ENCODE peak calls at places on chromosomes 2 and 18, in ten cellular contexts. One of them, this sample, is unnamed.
A peak's percentile ranks its signal among the peaks of the same experiment; 100 is the strongest.

GRCh38 chr2:96940026-96940601 is 46.3 kb downstream of the FAM178B start:
- DNase-seq in A549: no peak
- DNase-seq in SK-N-SH: no peak
- DNase-seq in tibial nerve: no peak
- DNase-seq in K562: no peak
- DNase-seq in stomach: no peak
- DNase-seq in suprapubic skin: no peak
- DNase-seq in sigmoid colon: no peak
- DNase-seq in ovary: no peak
- DNase-seq in H1: no peak
- DNase-seq in this sample: no peak

GRCh38 chr2:124318913-124319312 is 293.8 kb downstream of the CNTNAP5 start:
- DNase-seq in A549: no peak
- DNase-seq in SK-N-SH: no peak
- DNase-seq in tibial nerve: no peak
- DNase-seq in K562: no peak
- DNase-seq in stomach: no peak
- DNase-seq in suprapubic skin: no peak
- DNase-seq in sigmoid colon: no peak
- DNase-seq in ovary: no peak
- DNase-seq in H1: no peak
- DNase-seq in this sample: no peak

GRCh38 chr2:147345246-147345645 is 499.6 kb upstream of the ACVR2A start:
- DNase-seq in A549: no peak
- DNase-seq in SK-N-SH: no peak
- DNase-seq in tibial nerve: no peak
- DNase-seq in K562: no peak
- DNase-seq in stomach: no peak
- DNase-seq in suprapubic skin: no peak
- DNase-seq in sigmoid colon: no peak
- DNase-seq in ovary: no peak
- DNase-seq in H1: no peak
- DNase-seq in this sample: no peak

GRCh38 chr2:172525601-172526000 is 30.3 kb upstream of the PDK1 start:
- DNase-seq in A549: no peak
- DNase-seq in SK-N-SH: no peak
- DNase-seq in tibial nerve: no peak
- DNase-seq in K562: no peak
- DNase-seq in stomach: no peak
- DNase-seq in suprapubic skin: no peak
- DNase-seq in sigmoid colon: no peak
- DNase-seq in ovary: no peak
- DNase-seq in H1: no peak
- DNase-seq in this sample: no peak

GRCh38 chr2:77398970-77399369 is 123.2 kb downstream of the LRRTM4 start:
- DNase-seq in A549: no peak
- DNase-seq in SK-N-SH: no peak
- DNase-seq in tibial nerve: no peak
- DNase-seq in K562: no peak
- DNase-seq in stomach: no peak
- DNase-seq in suprapubic skin: no peak
- DNase-seq in sigmoid colon: no peak
- DNase-seq in ovary: no peak
- DNase-seq in H1: no peak
- DNase-seq in this sample: no peak

GRCh38 chr18:42113529-42114191 is 158.6 kb downstream of the PIK3C3 start:
- DNase-seq in A549: no peak
- DNase-seq in SK-N-SH: no peak
- DNase-seq in tibial nerve: no peak
- DNase-seq in K562: no peak
- DNase-seq in stomach: no peak
- DNase-seq in suprapubic skin: no peak
- DNase-seq in sigmoid colon: no peak
- DNase-seq in ovary: no peak
- DNase-seq in H1: no peak
- DNase-seq in this sample: no peak

GRCh38 chr18:55289048-55289447 is 298.9 kb downstream of the TCF4 start:
- DNase-seq in A549: no peak
- DNase-seq in SK-N-SH: no peak
- DNase-seq in tibial nerve: no peak
- DNase-seq in K562: no peak
- DNase-seq in stomach: no peak
- DNase-seq in suprapubic skin: no peak
- DNase-seq in sigmoid colon: no peak
- DNase-seq in ovary: no peak
- DNase-seq in H1: no peak
- DNase-seq in this sample: no peak

GRCh38 chr2:55431982-55432627 is 12.4 kb upstream of the CCDC88A start:
- DNase-seq in A549: peak; percentile 56
- DNase-seq in SK-N-SH: peak; percentile 39
- DNase-seq in tibial nerve: no peak
- DNase-seq in K562: peak; percentile 22
- DNase-seq in stomach: no peak
- DNase-seq in suprapubic skin: no peak
- DNase-seq in sigmoid colon: no peak
- DNase-seq in ovary: no peak
- DNase-seq in H1: no peak
- DNase-seq in this sample: no peak

GRCh38 chr2:72778410-72778809 is 47.4 kb downstream of the EXOC6B start:
- DNase-seq in A549: peak; percentile 82
- DNase-seq in SK-N-SH: no peak
- DNase-seq in tibial nerve: no peak
- DNase-seq in K562: no peak
- DNase-seq in stomach: no peak
- DNase-seq in suprapubic skin: no peak
- DNase-seq in sigmoid colon: no peak
- DNase-seq in ovary: no peak
- DNase-seq in H1: no peak
- DNase-seq in this sample: no peak

GRCh38 chr2:58731488-58731869 is 490.4 kb upstream of the FANCL start:
- DNase-seq in A549: no peak
- DNase-seq in SK-N-SH: no peak
- DNase-seq in tibial nerve: no peak
- DNase-seq in K562: peak; percentile 68
- DNase-seq in stomach: no peak
- DNase-seq in suprapubic skin: no peak
- DNase-seq in sigmoid colon: no peak
- DNase-seq in ovary: no peak
- DNase-seq in H1: no peak
- DNase-seq in this sample: no peak

GRCh38 chr18:70422061-70422965 is 133.5 kb downstream of the SOCS6 start:
- DNase-seq in A549: peak; percentile 96
- DNase-seq in SK-N-SH: no peak
- DNase-seq in tibial nerve: peak; percentile 67
- DNase-seq in K562: no peak
- DNase-seq in stomach: peak; percentile 80
- DNase-seq in suprapubic skin: peak; percentile 82
- DNase-seq in sigmoid colon: peak; percentile 84
- DNase-seq in ovary: no peak
- DNase-seq in H1: no peak
- DNase-seq in this sample: peak; percentile 68

GRCh38 chr18:70243131-70243530 is 37.6 kb upstream of the RTTN start:
- DNase-seq in A549: peak; percentile 94
- DNase-seq in SK-N-SH: no peak
- DNase-seq in tibial nerve: no peak
- DNase-seq in K562: no peak
- DNase-seq in stomach: peak; percentile 43
- DNase-seq in suprapubic skin: no peak
- DNase-seq in sigmoid colon: no peak
- DNase-seq in ovary: no peak
- DNase-seq in H1: no peak
- DNase-seq in this sample: peak; percentile 55

GRCh38 chr2:197174539-197175094 is 136.0 kb downstream of the ANKRD44 start:
- DNase-seq in A549: no peak
- DNase-seq in SK-N-SH: no peak
- DNase-seq in tibial nerve: no peak
- DNase-seq in K562: no peak
- DNase-seq in stomach: no peak
- DNase-seq in suprapubic skin: no peak
- DNase-seq in sigmoid colon: no peak
- DNase-seq in ovary: no peak
- DNase-seq in H1: no peak
- DNase-seq in this sample: no peak

GRCh38 chr2:202695166-202695565 is 60.4 kb downstream of the FAM117B start:
- DNase-seq in A549: no peak
- DNase-seq in SK-N-SH: no peak
- DNase-seq in tibial nerve: no peak
- DNase-seq in K562: no peak
- DNase-seq in stomach: no peak
- DNase-seq in suprapubic skin: no peak
- DNase-seq in sigmoid colon: no peak
- DNase-seq in ovary: no peak
- DNase-seq in H1: no peak
- DNase-seq in this sample: no peak

GRCh38 chr2:228059735-228060134 is 121.8 kb downstream of the SPHKAP start:
- DNase-seq in A549: no peak
- DNase-seq in SK-N-SH: no peak
- DNase-seq in tibial nerve: no peak
- DNase-seq in K562: no peak
- DNase-seq in stomach: no peak
- DNase-seq in suprapubic skin: no peak
- DNase-seq in sigmoid colon: no peak
- DNase-seq in ovary: no peak
- DNase-seq in H1: no peak
- DNase-seq in this sample: no peak

GRCh38 chr18:37712776-37713175 is 147.2 kb upstream of the CELF4 start:
- DNase-seq in A549: no peak
- DNase-seq in SK-N-SH: no peak
- DNase-seq in tibial nerve: no peak
- DNase-seq in K562: no peak
- DNase-seq in stomach: no peak
- DNase-seq in suprapubic skin: no peak
- DNase-seq in sigmoid colon: no peak
- DNase-seq in ovary: no peak
- DNase-seq in H1: no peak
- DNase-seq in this sample: no peak

GRCh38 chr2:101474752-101475384 is at the start of gene RFX8:
- DNase-seq in A549: no peak
- DNase-seq in SK-N-SH: no peak
- DNase-seq in tibial nerve: peak; percentile 33
- DNase-seq in K562: no peak
- DNase-seq in stomach: no peak
- DNase-seq in suprapubic skin: peak; percentile 68
- DNase-seq in sigmoid colon: no peak
- DNase-seq in ovary: no peak
- DNase-seq in H1: peak; percentile 57
- DNase-seq in this sample: no peak
- TF ChIP-seq EP300 in A549: no peak
- TF ChIP-seq EP300 in SK-N-SH: no peak
- TF ChIP-seq EP300 in tibial nerve: no peak
- TF ChIP-seq EP300 in K562: no peak
- TF ChIP-seq EP300 in stomach: no peak
- TF ChIP-seq EP300 in suprapubic skin: no peak
- TF ChIP-seq EP300 in sigmoid colon: no peak
- TF ChIP-seq EP300 in ovary: no peak
- TF ChIP-seq EP300 in H1: no peak
- TF ChIP-seq EP300 in this sample: no peak

DNA sequence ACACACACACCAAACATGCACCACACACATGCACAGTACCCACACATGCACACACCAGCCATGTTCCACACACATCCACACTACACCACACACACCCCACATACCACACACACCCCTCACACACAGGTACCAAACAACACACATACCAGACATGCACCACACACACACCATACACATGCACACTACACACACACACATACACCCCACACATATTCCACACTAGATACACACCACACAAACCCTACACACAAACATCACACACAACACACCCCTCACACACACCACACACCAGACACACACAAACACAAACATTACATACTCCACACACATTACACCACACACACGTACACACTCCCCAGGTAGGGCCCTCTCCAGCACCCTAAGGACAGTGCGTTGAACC is 51.2 kb downstream of the TRABD2A start:
- DNase-seq in A549: no peak
- DNase-seq in SK-N-SH: no peak
- DNase-seq in tibial nerve: no peak
- DNase-seq in K562: no peak
- DNase-seq in stomach: no peak
- DNase-seq in suprapubic skin: no peak
- DNase-seq in sigmoid colon: no peak
- DNase-seq in ovary: no peak
- DNase-seq in H1: no peak
- DNase-seq in this sample: no peak
- TF ChIP-seq EP300 in A549: no peak
- TF ChIP-seq EP300 in SK-N-SH: no peak
- TF ChIP-seq EP300 in tibial nerve: no peak
- TF ChIP-seq EP300 in K562: no peak
- TF ChIP-seq EP300 in stomach: no peak
- TF ChIP-seq EP300 in suprapubic skin: no peak
- TF ChIP-seq EP300 in sigmoid colon: no peak
- TF ChIP-seq EP300 in ovary: no peak
- TF ChIP-seq EP300 in H1: no peak
- TF ChIP-seq EP300 in this sample: no peak

GRCh38 chr2:14517731-14518130 is 114.8 kb upstream of the LRATD1 start:
- DNase-seq in A549: no peak
- DNase-seq in SK-N-SH: no peak
- DNase-seq in tibial nerve: no peak
- DNase-seq in K562: no peak
- DNase-seq in stomach: no peak
- DNase-seq in suprapubic skin: no peak
- DNase-seq in sigmoid colon: no peak
- DNase-seq in ovary: no peak
- DNase-seq in H1: no peak
- DNase-seq in this sample: no peak
- TF ChIP-seq EP300 in A549: no peak
- TF ChIP-seq EP300 in SK-N-SH: no peak
- TF ChIP-seq EP300 in tibial nerve: no peak
- TF ChIP-seq EP300 in K562: no peak
- TF ChIP-seq EP300 in stomach: no peak
- TF ChIP-seq EP300 in suprapubic skin: no peak
- TF ChIP-seq EP300 in sigmoid colon: no peak
- TF ChIP-seq EP300 in ovary: no peak
- TF ChIP-seq EP300 in H1: no peak
- TF ChIP-seq EP300 in this sample: no peak

DNA sequence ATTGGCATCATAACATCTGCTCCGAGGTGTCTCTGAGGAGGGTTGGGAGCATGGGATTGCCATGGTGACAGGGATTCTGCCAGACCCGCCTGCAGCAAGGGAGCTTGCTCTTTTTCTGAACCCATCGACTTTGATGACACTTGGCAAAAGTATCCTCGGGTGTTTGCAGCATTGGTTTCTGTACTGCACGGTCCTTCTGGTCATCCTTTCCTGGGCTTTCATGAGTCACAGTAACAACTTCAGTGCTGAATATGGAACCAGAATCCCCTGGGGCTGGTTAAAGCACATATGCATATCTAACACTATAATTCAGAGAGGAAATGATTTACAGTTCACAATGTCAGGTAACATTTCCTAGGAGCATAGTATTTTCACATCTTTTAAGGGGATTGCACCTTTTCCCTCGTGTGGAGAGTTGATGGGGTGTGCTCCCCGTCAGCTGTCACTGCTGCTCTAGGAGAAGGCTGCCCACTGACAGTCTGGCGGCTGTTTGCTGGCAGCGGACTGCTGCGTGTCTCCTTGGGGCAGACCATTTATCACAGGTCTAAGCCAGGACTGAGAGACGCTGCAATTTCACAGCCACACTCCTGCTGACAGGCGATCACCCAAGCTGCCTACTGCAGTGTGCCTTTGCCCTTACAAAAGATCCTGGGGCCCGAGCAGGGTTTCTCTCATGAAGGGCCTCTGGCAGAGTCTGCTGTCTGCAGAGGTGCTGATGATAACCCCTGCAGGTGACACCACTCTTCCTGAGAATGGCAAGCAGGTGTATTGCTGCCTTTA is 425.3 kb downstream of the THSD7B start:
- DNase-seq in A549: no peak
- DNase-seq in SK-N-SH: peak; percentile 18
- DNase-seq in tibial nerve: no peak
- DNase-seq in K562: no peak
- DNase-seq in stomach: no peak
- DNase-seq in suprapubic skin: no peak
- DNase-seq in sigmoid colon: no peak
- DNase-seq in ovary: no peak
- DNase-seq in H1: no peak
- DNase-seq in this sample: no peak
- TF ChIP-seq EP300 in A549: no peak
- TF ChIP-seq EP300 in SK-N-SH: no peak
- TF ChIP-seq EP300 in tibial nerve: no peak
- TF ChIP-seq EP300 in K562: no peak
- TF ChIP-seq EP300 in stomach: no peak
- TF ChIP-seq EP300 in suprapubic skin: no peak
- TF ChIP-seq EP300 in sigmoid colon: no peak
- TF ChIP-seq EP300 in ovary: no peak
- TF ChIP-seq EP300 in H1: no peak
- TF ChIP-seq EP300 in this sample: no peak